ENCODE peak calls at places on chromosomes 11 and 22, in ten cellular contexts. R, Z, A, O, Q, L, J, F, U and Y are unnamed samples.

GRCh38 chr11:90919332-90919731 is 696.5 kb upstream of the CHORDC1 start:
- DNase-seq in R (no peak), Z (no peak), A (no peak), O (no peak), Q (no peak), L (no peak), J (no peak), F (peak; percentile 75), U (no peak), Y (no peak)

GRCh38 chr11:790721-791564 is 1.1 kb upstream of the CEND1 start:
- DNase-seq in R (no peak), Z (no peak), A (no peak), O (no peak), Q (no peak), L (no peak), J (peak; percentile 37), F (no peak), U (no peak), Y (peak; percentile 65)

GRCh38 chr11:128731041-128731663 is 37.3 kb downstream of the FLI1 start:
- DNase-seq in R (no peak), Z (no peak), A (no peak), O (no peak), Q (no peak), L (no peak), J (no peak), F (no peak), U (no peak), Y (no peak)

GRCh38 chr11:92104349-92104748 is 120.3 kb upstream of the FAT3 start:
- DNase-seq in R (no peak), Z (no peak), A (no peak), O (no peak), Q (no peak), L (no peak), J (no peak), F (peak; percentile 39), U (no peak), Y (no peak)

GRCh38 chr11:74581954-74582547 is 10.3 kb upstream of the POLD3 start:
- DNase-seq in R (no peak), Z (no peak), A (no peak), O (no peak), Q (no peak), L (no peak), J (no peak), F (no peak), U (no peak), Y (no peak)

GRCh38 chr22:36413022-36413770 is 25.4 kb upstream of the MYH9 start:
- DNase-seq in R (no peak), Z (no peak), A (no peak), O (no peak), Q (no peak), L (no peak), J (peak; percentile 48), F (no peak), U (no peak), Y (no peak)

GRCh38 chr11:130023204-130023603 is 20.6 kb upstream of the PRDM10 start:
- DNase-seq in R (no peak), Z (no peak), A (no peak), O (no peak), Q (no peak), L (no peak), J (no peak), F (peak; percentile 40), U (no peak), Y (no peak)

GRCh38 chr11:11555228-11555627 is 66.6 kb downstream of the GALNT18 start:
- DNase-seq in R (peak; percentile 80), Z (no peak), A (no peak), O (no peak), Q (no peak), L (peak; percentile 13), J (peak; percentile 12), F (no peak), U (no peak), Y (peak; percentile 39)

GRCh38 chr11:19772480-19772879 is 59.8 kb downstream of the NAV2 start:
- DNase-seq in R (no peak), Z (no peak), A (no peak), O (no peak), Q (no peak), L (no peak), J (no peak), F (peak; percentile 38), U (no peak), Y (no peak)

GRCh38 chr11:73196576-73196975 is 21.5 kb upstream of the P2RY2 start:
- DNase-seq in R (no peak), Z (peak; percentile 43), A (no peak), O (no peak), Q (no peak), L (no peak), J (no peak), F (no peak), U (no peak), Y (no peak)

GRCh38 chr11:17722000-17722643 is 2.8 kb downstream of the MYOD1 start:
- DNase-seq in R (no peak), Z (peak; percentile 59), A (no peak), O (no peak), Q (no peak), L (no peak), J (no peak), F (peak; percentile 34), U (no peak), Y (no peak)

GRCh38 chr11:24623121-24623520 is 126.3 kb downstream of the LUZP2 start:
- DNase-seq in R (no peak), Z (no peak), A (no peak), O (no peak), Q (no peak), L (no peak), J (no peak), F (no peak), U (no peak), Y (no peak)

GRCh38 chr11:12089473-12089872 is 20.9 kb upstream of the MICAL2 start:
- DNase-seq in R (no peak), Z (no peak), A (no peak), O (no peak), Q (no peak), L (no peak), J (no peak), F (no peak), U (no peak), Y (no peak)

GRCh38 chr11:112722876-112723275 is 238.3 kb upstream of the NCAM1 start:
- DNase-seq in R (no peak), Z (no peak), A (no peak), O (no peak), Q (no peak), L (no peak), J (no peak), F (no peak), U (no peak), Y (no peak)

GRCh38 chr11:82405392-82405791 is 328.3 kb downstream of the FAM181B start:
- DNase-seq in R (no peak), Z (no peak), A (no peak), O (no peak), Q (no peak), L (no peak), J (peak; percentile 42), F (no peak), U (no peak), Y (no peak)

GRCh38 chr11:116256155-116256554 is 516.6 kb downstream of the BUD13 start:
- DNase-seq in R (no peak), Z (no peak), A (no peak), O (no peak), Q (no peak), L (no peak), J (no peak), F (no peak), U (no peak), Y (no peak)

GRCh38 chr11:129639300-129639699 is 176.3 kb upstream of the TMEM45B start:
- DNase-seq in R (no peak), Z (no peak), A (no peak), O (peak; percentile 73), Q (peak; percentile 97), L (no peak), J (no peak), F (peak; percentile 94), U (no peak), Y (no peak)